ENCODE peak calls at places on chromosomes 13 and 19, in six cellular contexts. K, J, O, N, D and S are unnamed samples.

GRCh38 chr13:99626461-99627082 is 125.3 kb downstream of the TM9SF2 start:
- DNase-seq in K (peak), J (no peak), O (peak), N (peak), D (peak), S (peak)

GRCh38 chr13:89695343-89696257 is 1651.9 kb upstream of the MIR17HG start:
- DNase-seq in K (no peak), J (no peak), O (peak), N (no peak), D (peak), S (peak)

GRCh38 chr19:56639217-56639616 is 3.7 kb upstream of the SMIM17 start:
- DNase-seq in K (no peak), J (no peak), O (peak), N (no peak), D (peak), S (no peak)

GRCh38 chr13:114140131-114140908 is 7.9 kb upstream of the RASA3 start:
- DNase-seq in K (no peak), J (no peak), O (no peak), N (no peak), D (no peak), S (no peak)

GRCh38 chr19:14147797-14148605 is 11.6 kb upstream of the ASF1B start:
- DNase-seq in K (peak), J (peak), O (peak), N (no peak), D (peak), S (peak)

GRCh38 chr19:39407644-39408391 is 1.2 kb downstream of the ZFP36 start:
- DNase-seq in K (peak), J (no peak), O (no peak), N (no peak), D (peak), S (peak)

GRCh38 chr13:40993119-40993518 is 26.0 kb downstream of the ELF1 start:
- DNase-seq in K (no peak), J (no peak), O (no peak), N (no peak), D (peak), S (peak)

GRCh38 chr13:55554741-55555140 is 1586.0 kb upstream of the PRR20A start:
- DNase-seq in K (no peak), J (no peak), O (no peak), N (no peak), D (no peak), S (no peak)

GRCh38 chr19:34555447-34555846 is 73.9 kb downstream of the WTIP start:
- DNase-seq in K (no peak), J (no peak), O (no peak), N (no peak), D (peak), S (peak)

GRCh38 chr13:80337011-80337688 is 3.8 kb downstream of the SPRY2 start:
- DNase-seq in K (peak), J (no peak), O (no peak), N (no peak), D (no peak), S (no peak)

GRCh38 chr13:94595943-94596574 is at the start of gene TGDS:
- DNase-seq in K (peak), J (peak), O (peak), N (peak), D (peak), S (peak)

GRCh38 chr19:17302391-17303166 is 646 bp downstream of the ABHD8 start:
- DNase-seq in K (no peak), J (no peak), O (no peak), N (no peak), D (peak), S (no peak)

GRCh38 chr13:71979616-71980015 is 112.6 kb upstream of the DACH1 start:
- DNase-seq in K (no peak), J (no peak), O (no peak), N (no peak), D (peak), S (no peak)

GRCh38 chr13:39336964-39337363 is 266.0 kb downstream of the LHFPL6 start:
- DNase-seq in K (no peak), J (no peak), O (no peak), N (no peak), D (no peak), S (no peak)

GRCh38 chr13:114142640-114143490 is 10.4 kb upstream of the RASA3 start:
- DNase-seq in K (no peak), J (peak), O (peak), N (no peak), D (no peak), S (no peak)

GRCh38 chr13:85366759-85367417 is 432.3 kb downstream of the SLITRK6 start:
- DNase-seq in K (no peak), J (no peak), O (peak), N (no peak), D (no peak), S (no peak)

GRCh38 chr13:48562296-48563066 is 29.6 kb upstream of the RCBTB2 start:
- DNase-seq in K (no peak), J (no peak), O (no peak), N (no peak), D (no peak), S (no peak)

GRCh38 chr13:41465215-41465907 is 8.0 kb downstream of the RGCC start:
- DNase-seq in K (peak), J (peak), O (peak), N (peak), D (no peak), S (peak)

GRCh38 chr13:93882086-93882651 is 597.3 kb downstream of the DCT start:
- DNase-seq in K (no peak), J (no peak), O (peak), N (no peak), D (no peak), S (no peak)

GRCh38 chr19:801030-801860 is 4.0 kb downstream of the PTBP1 start:
- DNase-seq in K (no peak), J (peak), O (no peak), N (no peak), D (no peak), S (peak)

GRCh38 chr19:34481861-34482379 is 362 bp downstream of the WTIP start:
- DNase-seq in K (peak), J (no peak), O (no peak), N (no peak), D (no peak), S (no peak)

GRCh38 chr19:5011476-5012238 is 42.7 kb downstream of the KDM4B start:
- DNase-seq in K (peak), J (no peak), O (no peak), N (no peak), D (no peak), S (no peak)

GRCh38 chr13:63909726-63910125 is 2494.1 kb upstream of the PCDH20 start:
- DNase-seq in K (no peak), J (no peak), O (no peak), N (no peak), D (no peak), S (no peak)

GRCh38 chr13:66492479-66492878 is 737.7 kb downstream of the PCDH9 start:
- DNase-seq in K (no peak), J (no peak), O (no peak), N (no peak), D (peak), S (no peak)

GRCh38 chr19:7515091-7515470 is 822 bp upstream of the ZNF358 start:
- DNase-seq in K (no peak), J (no peak), O (peak), N (no peak), D (no peak), S (no peak)

GRCh38 chr19:8208710-8209110 is 460 bp upstream of the CERS4 start:
- DNase-seq in K (no peak), J (no peak), O (no peak), N (no peak), D (no peak), S (no peak)

GRCh38 chr19:40231544-40232424 is 5.3 kb upstream of the CCNP start:
- DNase-seq in K (no peak), J (peak), O (no peak), N (no peak), D (peak), S (no peak)

GRCh38 chr19:33379151-33379829 is 5.8 kb downstream of the CEBPG start:
- DNase-seq in K (no peak), J (no peak), O (no peak), N (no peak), D (no peak), S (no peak)

GRCh38 chr13:25468330-25469178 is 96.8 kb downstream of the ATP8A2 start:
- DNase-seq in K (no peak), J (no peak), O (no peak), N (no peak), D (peak), S (no peak)

GRCh38 chr19:50894478-50895356 is 16.5 kb downstream of the KLK4 start:
- DNase-seq in K (no peak), J (no peak), O (no peak), N (no peak), D (no peak), S (no peak)

GRCh38 chr19:33482486-33482885 is 39.1 kb downstream of the PEPD start:
- DNase-seq in K (no peak), J (no peak), O (peak), N (no peak), D (no peak), S (no peak)

GRCh38 chr19:4058696-4059492 is 7.8 kb downstream of the ZBTB7A start:
- DNase-seq in K (peak), J (no peak), O (no peak), N (no peak), D (no peak), S (no peak)

GRCh38 chr13:34346626-34347025 is 528.7 kb downstream of the RFC3 start:
- DNase-seq in K (no peak), J (no peak), O (no peak), N (no peak), D (no peak), S (peak)

GRCh38 chr13:59391696-59392095 is 772.0 kb downstream of the DIAPH3 start:
- DNase-seq in K (no peak), J (peak), O (peak), N (no peak), D (peak), S (peak)

DNA sequence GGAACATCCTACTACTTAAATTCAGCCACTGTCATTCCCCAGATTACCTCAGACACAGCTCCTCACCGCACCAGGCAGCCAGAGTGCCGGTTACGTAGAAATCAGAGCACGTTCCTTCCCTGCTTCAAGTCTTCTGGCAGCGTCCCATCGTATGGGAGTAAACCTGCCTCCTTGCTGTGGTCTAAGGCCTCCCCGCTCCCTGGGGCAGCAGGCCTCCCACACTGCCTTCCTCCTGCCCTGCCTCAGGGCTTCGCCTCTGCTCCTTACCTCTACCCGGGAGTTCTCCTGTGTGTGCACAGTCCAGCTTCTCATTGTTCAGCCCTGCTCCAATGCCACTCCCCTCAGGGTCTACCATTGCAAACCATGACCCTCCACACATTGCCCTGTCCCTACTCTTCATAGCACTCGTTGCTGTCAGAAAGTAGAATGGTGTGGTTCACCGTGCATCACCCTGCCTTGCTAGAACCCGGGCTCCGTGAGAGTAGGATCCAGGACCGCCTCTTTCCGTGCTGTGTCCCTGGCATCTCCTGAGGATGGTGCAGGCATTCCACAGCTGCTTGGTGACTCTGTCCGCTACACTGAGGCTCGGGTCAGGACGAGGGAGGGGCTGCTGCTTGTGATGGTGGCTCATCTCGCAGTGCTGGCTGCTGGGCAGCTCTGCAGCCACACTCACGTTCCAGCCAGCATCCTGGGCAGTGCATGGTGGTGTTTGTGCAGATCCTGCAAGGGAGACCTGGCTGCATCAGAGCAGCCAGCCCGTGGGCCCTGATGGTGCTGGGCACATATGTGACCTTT is 6.9 kb downstream of the POP4 start:
- DNase-seq in K (no peak), J (no peak), O (no peak), N (no peak), D (no peak), S (no peak)
- H3K4me3 ChIP-seq in K (no peak), J (no peak), O (no peak), N (no peak), D (no peak), S (no peak)

GRCh38 chr19:15737722-15738121 is at the start of gene OR10H3:
- DNase-seq in K (no peak), J (no peak), O (no peak), N (no peak), D (no peak), S (no peak)

GRCh38 chr19:15730538-15730937 is 2.7 kb downstream of the OR10H2 start:
- DNase-seq in K (no peak), J (no peak), O (no peak), N (no peak), D (no peak), S (no peak)

GRCh38 chr19:15732388-15732787 is 4.6 kb downstream of the OR10H2 start:
- DNase-seq in K (no peak), J (peak), O (no peak), N (no peak), D (no peak), S (no peak)

DNA sequence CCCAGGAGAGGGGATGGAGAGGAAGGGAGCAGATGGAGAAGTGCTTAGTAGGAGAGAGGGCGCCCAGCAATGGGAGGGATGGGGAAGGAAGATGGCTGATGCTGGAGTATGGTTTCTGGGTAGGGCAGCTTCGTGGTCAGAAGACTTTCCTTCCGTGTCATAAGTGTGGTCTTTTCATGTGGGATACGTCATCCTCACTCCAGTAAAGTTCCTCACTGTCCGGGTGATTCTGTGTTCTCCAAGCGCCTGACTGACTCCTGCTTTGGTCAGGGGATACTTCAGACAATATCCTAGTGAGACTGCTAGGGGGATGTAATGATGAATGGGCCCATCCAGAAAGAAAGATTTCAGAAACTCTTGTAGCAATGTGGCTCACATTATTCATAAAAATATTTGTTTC is 3.9 kb upstream of the OR10H3 start:
- DNase-seq in K (no peak), J (no peak), O (no peak), N (no peak), D (no peak), S (no peak)
- TF ChIP-seq CTCF in K (no peak), J (no peak), O (no peak), N (no peak), D (no peak), S (no peak)

GRCh38 chr19:35775046-35775297 is 392 bp upstream of the ARHGAP33 start:
- DNase-seq in K (no peak), J (no peak), O (no peak), N (no peak), D (no peak), S (no peak)

GRCh38 chr19:35775298-35776101 is at the start of gene ARHGAP33:
- DNase-seq in K (peak), J (peak), O (peak), N (peak), D (peak), S (peak)

GRCh38 chr19:35777961-35778360 is 2.6 kb downstream of the ARHGAP33 start:
- DNase-seq in K (no peak), J (no peak), O (no peak), N (no peak), D (no peak), S (no peak)

GRCh38 chr19:35777411-35777841 is 2.1 kb downstream of the ARHGAP33 start:
- DNase-seq in K (no peak), J (no peak), O (no peak), N (no peak), D (peak), S (no peak)

GRCh38 chr19:35776102-35776788 is 881 bp downstream of the ARHGAP33 start:
- DNase-seq in K (no peak), J (no peak), O (no peak), N (no peak), D (peak), S (no peak)
- H3K4me3 ChIP-seq in K (peak), J (peak), O (peak), N (peak), D (peak), S (peak)

GRCh38 chr13:28796938-28797257 is 23.2 kb upstream of the MTUS2 start:
- DNase-seq in K (no peak), J (no peak), O (no peak), N (no peak), D (no peak), S (no peak)
- TF ChIP-seq CTCF in K (no peak), J (no peak), O (no peak), N (no peak), D (no peak), S (no peak)

GRCh38 chr19:48547722-48548121 is 4.2 kb upstream of the SULT2B1 start:
- DNase-seq in K (no peak), J (no peak), O (no peak), N (no peak), D (no peak), S (no peak)
- H3K4me3 ChIP-seq in K (no peak), J (no peak), O (no peak), N (no peak), D (no peak), S (no peak)

GRCh38 chr13:97631158-97631557 is 197.2 kb downstream of the RAP2A start:
- DNase-seq in K (peak), J (no peak), O (no peak), N (no peak), D (peak), S (no peak)
- TF ChIP-seq CTCF in K (peak), J (no peak), O (no peak), N (no peak), D (peak), S (no peak)

DNA sequence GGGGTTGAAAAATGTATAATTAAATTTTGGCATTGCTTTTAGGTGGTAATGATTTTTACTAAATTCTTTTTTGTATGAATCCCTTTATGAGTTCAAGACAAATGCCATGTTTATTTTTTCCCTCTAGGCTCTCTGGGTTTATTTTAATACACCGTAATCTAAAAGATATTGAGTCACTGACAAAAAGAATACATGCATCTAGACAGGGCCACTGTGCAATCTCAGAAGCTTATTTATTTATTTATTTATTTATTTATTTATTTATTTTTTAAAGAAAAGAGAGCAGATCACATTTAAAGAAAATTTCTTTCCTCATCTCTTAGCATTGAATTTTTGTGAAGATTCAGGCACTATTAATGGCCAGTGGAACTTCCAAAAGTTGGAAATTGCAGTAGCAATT is 283.9 kb upstream of the SLC10A2 start:
- DNase-seq in K (no peak), J (no peak), O (no peak), N (no peak), D (no peak), S (no peak)
- H3K4me3 ChIP-seq in K (no peak), J (no peak), O (no peak), N (no peak), D (no peak), S (no peak)

GRCh38 chr19:42121666-42122069 is 10.6 kb downstream of the POU2F2 start:
- DNase-seq in K (peak), J (peak), O (peak), N (peak), D (no peak), S (peak)

GRCh38 chr19:42121036-42121621 is 11.1 kb downstream of the POU2F2 start:
- DNase-seq in K (no peak), J (no peak), O (no peak), N (no peak), D (no peak), S (no peak)

GRCh38 chr19:42123765-42124164 is 8.5 kb downstream of the POU2F2 start:
- DNase-seq in K (no peak), J (no peak), O (no peak), N (no peak), D (no peak), S (no peak)

GRCh38 chr19:42124386-42124901 is 7.8 kb downstream of the POU2F2 start:
- DNase-seq in K (no peak), J (no peak), O (no peak), N (no peak), D (no peak), S (no peak)

DNA sequence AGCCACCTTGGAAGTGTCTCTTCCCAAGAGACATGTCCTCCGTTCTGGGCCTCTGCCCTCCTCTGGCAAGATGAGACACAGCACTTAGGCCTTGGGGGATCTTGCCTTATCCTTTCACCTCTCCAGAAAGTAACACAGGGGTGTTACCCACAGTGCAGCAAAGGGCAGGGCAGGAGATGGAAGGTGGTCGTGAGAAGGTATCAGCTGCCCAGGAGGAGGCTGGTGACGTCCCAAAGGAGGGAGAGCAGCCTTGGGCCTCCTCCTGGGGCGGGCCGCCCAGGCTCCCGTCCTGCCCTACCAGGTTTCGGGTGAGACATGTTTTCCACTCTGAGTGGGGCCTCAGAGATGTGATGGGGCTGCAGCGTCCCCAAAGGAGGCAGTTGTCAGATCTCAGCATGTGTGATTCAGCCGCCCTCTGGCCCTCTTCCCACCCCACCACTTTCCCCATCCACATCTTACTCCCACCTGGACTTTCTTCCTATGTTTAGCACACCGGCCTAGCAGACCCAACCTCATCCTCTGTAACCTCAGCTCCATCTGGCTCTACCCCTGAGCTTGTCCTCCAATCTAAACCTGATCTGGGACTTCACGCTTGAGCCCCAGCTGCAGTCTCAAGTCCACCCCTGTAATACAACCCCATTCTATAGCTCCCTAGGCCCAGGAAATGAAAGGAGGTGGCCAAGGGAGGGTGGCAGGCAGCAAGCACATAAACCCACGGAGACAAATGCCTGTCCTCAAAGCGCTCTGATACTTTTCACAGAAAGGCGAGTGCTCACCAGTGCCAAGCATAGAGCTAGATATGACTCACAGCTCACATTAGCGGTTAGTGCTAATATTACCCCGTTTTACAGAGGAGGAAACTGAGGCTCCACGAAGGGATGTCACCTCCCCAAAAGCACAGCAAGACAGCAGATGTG is 9.3 kb downstream of the POU2F2 start:
- DNase-seq in K (no peak), J (no peak), O (no peak), N (no peak), D (no peak), S (no peak)
- TF ChIP-seq CTCF in K (no peak), J (no peak), O (no peak), N (peak), D (no peak), S (peak)